ENCODE peak calls at places on chromosomes 4 and X, in nine cellular contexts. One of them, this sample, is unnamed.

GRCh38 chr4:88737304-88738015 is 39.8 kb upstream of the NAP1L5 start:
- ATAC-seq in A549: no peak
- ATAC-seq in activated naive CD8-positive, alpha-beta T cell treated with anti-CD3 and anti-CD28 coated beads, Interleukin-2, amount 10 ng/mL, durations not matched to agents 7 days and 5 days: peak; percentile 75
- ATAC-seq in PC-3: no peak
- ATAC-seq in K562: no peak
- ATAC-seq in upper lobe of right lung: peak; percentile 78
- ATAC-seq in lower lobe of right lung: peak; percentile 80
- ATAC-seq in WTC11: peak; percentile 21
- ATAC-seq in memory B cell: peak; percentile 85
- ATAC-seq in this sample: no peak

GRCh38 chrX:1536712-1537030 is 314 bp downstream of the P2RY8 start:
- ATAC-seq in A549: peak; percentile 45
- ATAC-seq in activated naive CD8-positive, alpha-beta T cell treated with anti-CD3 and anti-CD28 coated beads, Interleukin-2, amount 10 ng/mL, durations not matched to agents 7 days and 5 days: peak; percentile 4
- ATAC-seq in PC-3: no peak
- ATAC-seq in K562: no peak
- ATAC-seq in upper lobe of right lung: peak; percentile 14
- ATAC-seq in lower lobe of right lung: peak; percentile 22
- ATAC-seq in WTC11: no peak
- ATAC-seq in memory B cell: peak; percentile 9
- ATAC-seq in this sample: peak; percentile 23

GRCh38 chr4:77817304-77818076 is 1.7 kb downstream of the CNOT6L start:
- ATAC-seq in A549: peak; percentile 3
- ATAC-seq in activated naive CD8-positive, alpha-beta T cell treated with anti-CD3 and anti-CD28 coated beads, Interleukin-2, amount 10 ng/mL, durations not matched to agents 7 days and 5 days: no peak
- ATAC-seq in PC-3: no peak
- ATAC-seq in K562: peak; percentile 1
- ATAC-seq in upper lobe of right lung: no peak
- ATAC-seq in lower lobe of right lung: no peak
- ATAC-seq in WTC11: no peak
- ATAC-seq in memory B cell: no peak
- ATAC-seq in this sample: no peak

GRCh38 chrX:154398668-154399526 is 720 bp downstream of the RPL10 start:
- ATAC-seq in A549: peak; percentile 10
- ATAC-seq in activated naive CD8-positive, alpha-beta T cell treated with anti-CD3 and anti-CD28 coated beads, Interleukin-2, amount 10 ng/mL, durations not matched to agents 7 days and 5 days: peak; percentile 31
- ATAC-seq in PC-3: peak; percentile 9
- ATAC-seq in K562: peak; percentile 27
- ATAC-seq in upper lobe of right lung: peak; percentile 70
- ATAC-seq in lower lobe of right lung: peak; percentile 73
- ATAC-seq in WTC11: no peak
- ATAC-seq in memory B cell: peak; percentile 39
- ATAC-seq in this sample: peak; percentile 58

GRCh38 chr4:41307633-41308032 is 50.9 kb downstream of the UCHL1 start:
- ATAC-seq in A549: no peak
- ATAC-seq in activated naive CD8-positive, alpha-beta T cell treated with anti-CD3 and anti-CD28 coated beads, Interleukin-2, amount 10 ng/mL, durations not matched to agents 7 days and 5 days: no peak
- ATAC-seq in PC-3: no peak
- ATAC-seq in K562: no peak
- ATAC-seq in upper lobe of right lung: peak; percentile 56
- ATAC-seq in lower lobe of right lung: no peak
- ATAC-seq in WTC11: no peak
- ATAC-seq in memory B cell: no peak
- ATAC-seq in this sample: peak; percentile 86

GRCh38 chr4:6446130-6446482 is 26.3 kb downstream of the PPP2R2C start:
- ATAC-seq in A549: no peak
- ATAC-seq in activated naive CD8-positive, alpha-beta T cell treated with anti-CD3 and anti-CD28 coated beads, Interleukin-2, amount 10 ng/mL, durations not matched to agents 7 days and 5 days: no peak
- ATAC-seq in PC-3: no peak
- ATAC-seq in K562: no peak
- ATAC-seq in upper lobe of right lung: no peak
- ATAC-seq in lower lobe of right lung: no peak
- ATAC-seq in WTC11: no peak
- ATAC-seq in memory B cell: no peak
- ATAC-seq in this sample: no peak

GRCh38 chrX:109841257-109841656 is 108.2 kb upstream of the ACSL4 start:
- ATAC-seq in A549: no peak
- ATAC-seq in activated naive CD8-positive, alpha-beta T cell treated with anti-CD3 and anti-CD28 coated beads, Interleukin-2, amount 10 ng/mL, durations not matched to agents 7 days and 5 days: no peak
- ATAC-seq in PC-3: no peak
- ATAC-seq in K562: no peak
- ATAC-seq in upper lobe of right lung: no peak
- ATAC-seq in lower lobe of right lung: no peak
- ATAC-seq in WTC11: no peak
- ATAC-seq in memory B cell: no peak
- ATAC-seq in this sample: no peak

GRCh38 chr4:157700898-157701694 is 471.7 kb downstream of the GASK1B start:
- ATAC-seq in A549: no peak
- ATAC-seq in activated naive CD8-positive, alpha-beta T cell treated with anti-CD3 and anti-CD28 coated beads, Interleukin-2, amount 10 ng/mL, durations not matched to agents 7 days and 5 days: no peak
- ATAC-seq in PC-3: no peak
- ATAC-seq in K562: no peak
- ATAC-seq in upper lobe of right lung: no peak
- ATAC-seq in lower lobe of right lung: no peak
- ATAC-seq in WTC11: no peak
- ATAC-seq in memory B cell: no peak
- ATAC-seq in this sample: no peak

GRCh38 chrX:69565247-69565815 is 50.6 kb upstream of the EDA start:
- ATAC-seq in A549: no peak
- ATAC-seq in activated naive CD8-positive, alpha-beta T cell treated with anti-CD3 and anti-CD28 coated beads, Interleukin-2, amount 10 ng/mL, durations not matched to agents 7 days and 5 days: no peak
- ATAC-seq in PC-3: no peak
- ATAC-seq in K562: no peak
- ATAC-seq in upper lobe of right lung: no peak
- ATAC-seq in lower lobe of right lung: no peak
- ATAC-seq in WTC11: no peak
- ATAC-seq in memory B cell: no peak
- ATAC-seq in this sample: peak; percentile 94

GRCh38 chr4:87492617-87493016 is 36.6 kb downstream of the SPARCL1 start:
- ATAC-seq in A549: no peak
- ATAC-seq in activated naive CD8-positive, alpha-beta T cell treated with anti-CD3 and anti-CD28 coated beads, Interleukin-2, amount 10 ng/mL, durations not matched to agents 7 days and 5 days: no peak
- ATAC-seq in PC-3: no peak
- ATAC-seq in K562: no peak
- ATAC-seq in upper lobe of right lung: no peak
- ATAC-seq in lower lobe of right lung: no peak
- ATAC-seq in WTC11: no peak
- ATAC-seq in memory B cell: no peak
- ATAC-seq in this sample: no peak

GRCh38 chr4:4383085-4383484 is 3.8 kb upstream of the NSG1 start:
- ATAC-seq in A549: no peak
- ATAC-seq in activated naive CD8-positive, alpha-beta T cell treated with anti-CD3 and anti-CD28 coated beads, Interleukin-2, amount 10 ng/mL, durations not matched to agents 7 days and 5 days: no peak
- ATAC-seq in PC-3: no peak
- ATAC-seq in K562: no peak
- ATAC-seq in upper lobe of right lung: no peak
- ATAC-seq in lower lobe of right lung: no peak
- ATAC-seq in WTC11: no peak
- ATAC-seq in memory B cell: no peak
- ATAC-seq in this sample: no peak

GRCh38 chrX:103910371-103910770 is 52.1 kb upstream of the TMSB15B start:
- ATAC-seq in A549: no peak
- ATAC-seq in activated naive CD8-positive, alpha-beta T cell treated with anti-CD3 and anti-CD28 coated beads, Interleukin-2, amount 10 ng/mL, durations not matched to agents 7 days and 5 days: no peak
- ATAC-seq in PC-3: no peak
- ATAC-seq in K562: no peak
- ATAC-seq in upper lobe of right lung: no peak
- ATAC-seq in lower lobe of right lung: no peak
- ATAC-seq in WTC11: no peak
- ATAC-seq in memory B cell: no peak
- ATAC-seq in this sample: no peak

GRCh38 chrX:38651625-38652601 is 90.6 kb downstream of the TSPAN7 start:
- ATAC-seq in A549: no peak
- ATAC-seq in activated naive CD8-positive, alpha-beta T cell treated with anti-CD3 and anti-CD28 coated beads, Interleukin-2, amount 10 ng/mL, durations not matched to agents 7 days and 5 days: no peak
- ATAC-seq in PC-3: no peak
- ATAC-seq in K562: no peak
- ATAC-seq in upper lobe of right lung: no peak
- ATAC-seq in lower lobe of right lung: no peak
- ATAC-seq in WTC11: no peak
- ATAC-seq in memory B cell: no peak
- ATAC-seq in this sample: no peak

GRCh38 chr4:82721819-82722423 is 76.7 kb downstream of the SCD5 start:
- ATAC-seq in A549: peak; percentile 85
- ATAC-seq in activated naive CD8-positive, alpha-beta T cell treated with anti-CD3 and anti-CD28 coated beads, Interleukin-2, amount 10 ng/mL, durations not matched to agents 7 days and 5 days: peak; percentile 76
- ATAC-seq in PC-3: peak; percentile 81
- ATAC-seq in K562: peak; percentile 98
- ATAC-seq in upper lobe of right lung: peak; percentile 89
- ATAC-seq in lower lobe of right lung: peak; percentile 71
- ATAC-seq in WTC11: peak; percentile 53
- ATAC-seq in memory B cell: no peak
- ATAC-seq in this sample: peak; percentile 63

GRCh38 chrX:46642145-46642544 is 68.6 kb downstream of the CHST7 start:
- ATAC-seq in A549: peak; percentile 82
- ATAC-seq in activated naive CD8-positive, alpha-beta T cell treated with anti-CD3 and anti-CD28 coated beads, Interleukin-2, amount 10 ng/mL, durations not matched to agents 7 days and 5 days: peak; percentile 72
- ATAC-seq in PC-3: peak; percentile 61
- ATAC-seq in K562: peak; percentile 62
- ATAC-seq in upper lobe of right lung: peak; percentile 64
- ATAC-seq in lower lobe of right lung: peak; percentile 61
- ATAC-seq in WTC11: peak; percentile 36
- ATAC-seq in memory B cell: peak; percentile 29
- ATAC-seq in this sample: peak; percentile 48

GRCh38 chrX:55210931-55211677 is 9.0 kb upstream of the PAGE5 start:
- ATAC-seq in A549: no peak
- ATAC-seq in activated naive CD8-positive, alpha-beta T cell treated with anti-CD3 and anti-CD28 coated beads, Interleukin-2, amount 10 ng/mL, durations not matched to agents 7 days and 5 days: no peak
- ATAC-seq in PC-3: no peak
- ATAC-seq in K562: no peak
- ATAC-seq in upper lobe of right lung: no peak
- ATAC-seq in lower lobe of right lung: no peak
- ATAC-seq in WTC11: no peak
- ATAC-seq in memory B cell: no peak
- ATAC-seq in this sample: no peak

GRCh38 chr4:88006956-88007303 is 505 bp upstream of the PKD2 start:
- ATAC-seq in A549: no peak
- ATAC-seq in activated naive CD8-positive, alpha-beta T cell treated with anti-CD3 and anti-CD28 coated beads, Interleukin-2, amount 10 ng/mL, durations not matched to agents 7 days and 5 days: no peak
- ATAC-seq in PC-3: no peak
- ATAC-seq in K562: no peak
- ATAC-seq in upper lobe of right lung: no peak
- ATAC-seq in lower lobe of right lung: no peak
- ATAC-seq in WTC11: peak; percentile 11
- ATAC-seq in memory B cell: no peak
- ATAC-seq in this sample: no peak

GRCh38 chrX:39636481-39636880 is 461.3 kb downstream of the BCOR start:
- ATAC-seq in A549: no peak
- ATAC-seq in activated naive CD8-positive, alpha-beta T cell treated with anti-CD3 and anti-CD28 coated beads, Interleukin-2, amount 10 ng/mL, durations not matched to agents 7 days and 5 days: no peak
- ATAC-seq in PC-3: no peak
- ATAC-seq in K562: no peak
- ATAC-seq in upper lobe of right lung: no peak
- ATAC-seq in lower lobe of right lung: no peak
- ATAC-seq in WTC11: no peak
- ATAC-seq in memory B cell: no peak
- ATAC-seq in this sample: no peak

GRCh38 chr4:2787230-2788100 is 5.4 kb upstream of the SH3BP2 start:
- ATAC-seq in A549: peak; percentile 7
- ATAC-seq in activated naive CD8-positive, alpha-beta T cell treated with anti-CD3 and anti-CD28 coated beads, Interleukin-2, amount 10 ng/mL, durations not matched to agents 7 days and 5 days: peak; percentile 65
- ATAC-seq in PC-3: no peak
- ATAC-seq in K562: no peak
- ATAC-seq in upper lobe of right lung: peak; percentile 61
- ATAC-seq in lower lobe of right lung: peak; percentile 50
- ATAC-seq in WTC11: peak; percentile 45
- ATAC-seq in memory B cell: peak; percentile 63
- ATAC-seq in this sample: peak; percentile 28

GRCh38 chrX:3476973-3477372 is 130.5 kb upstream of the MXRA5 start:
- ATAC-seq in A549: no peak
- ATAC-seq in activated naive CD8-positive, alpha-beta T cell treated with anti-CD3 and anti-CD28 coated beads, Interleukin-2, amount 10 ng/mL, durations not matched to agents 7 days and 5 days: no peak
- ATAC-seq in PC-3: no peak
- ATAC-seq in K562: no peak
- ATAC-seq in upper lobe of right lung: no peak
- ATAC-seq in lower lobe of right lung: no peak
- ATAC-seq in WTC11: no peak
- ATAC-seq in memory B cell: no peak
- ATAC-seq in this sample: no peak

GRCh38 chrX:118644378-118644777 is 83.0 kb upstream of the IL13RA1 start:
- ATAC-seq in A549: peak; percentile 99
- ATAC-seq in activated naive CD8-positive, alpha-beta T cell treated with anti-CD3 and anti-CD28 coated beads, Interleukin-2, amount 10 ng/mL, durations not matched to agents 7 days and 5 days: no peak
- ATAC-seq in PC-3: peak; percentile 97
- ATAC-seq in K562: peak; percentile 79
- ATAC-seq in upper lobe of right lung: peak; percentile 60
- ATAC-seq in lower lobe of right lung: peak; percentile 67
- ATAC-seq in WTC11: peak; percentile 36
- ATAC-seq in memory B cell: no peak
- ATAC-seq in this sample: peak; percentile 69

GRCh38 chr4:14177987-14178386 is 550.5 kb upstream of the BOD1L1 start:
- ATAC-seq in A549: no peak
- ATAC-seq in activated naive CD8-positive, alpha-beta T cell treated with anti-CD3 and anti-CD28 coated beads, Interleukin-2, amount 10 ng/mL, durations not matched to agents 7 days and 5 days: peak; percentile 30
- ATAC-seq in PC-3: no peak
- ATAC-seq in K562: no peak
- ATAC-seq in upper lobe of right lung: no peak
- ATAC-seq in lower lobe of right lung: no peak
- ATAC-seq in WTC11: peak; percentile 26
- ATAC-seq in memory B cell: peak; percentile 88
- ATAC-seq in this sample: peak; percentile 53

GRCh38 chrX:15674514-15674898 is 9.9 kb upstream of the CLTRN start:
- ATAC-seq in A549: no peak
- ATAC-seq in activated naive CD8-positive, alpha-beta T cell treated with anti-CD3 and anti-CD28 coated beads, Interleukin-2, amount 10 ng/mL, durations not matched to agents 7 days and 5 days: peak; percentile 76
- ATAC-seq in PC-3: peak; percentile 78
- ATAC-seq in K562: peak; percentile 91
- ATAC-seq in upper lobe of right lung: peak; percentile 89
- ATAC-seq in lower lobe of right lung: peak; percentile 94
- ATAC-seq in WTC11: no peak
- ATAC-seq in memory B cell: peak; percentile 56
- ATAC-seq in this sample: peak; percentile 88

GRCh38 chr4:81084029-81084428 is 53.5 kb downstream of the BMP3 start:
- ATAC-seq in A549: no peak
- ATAC-seq in activated naive CD8-positive, alpha-beta T cell treated with anti-CD3 and anti-CD28 coated beads, Interleukin-2, amount 10 ng/mL, durations not matched to agents 7 days and 5 days: no peak
- ATAC-seq in PC-3: peak; percentile 96
- ATAC-seq in K562: no peak
- ATAC-seq in upper lobe of right lung: peak; percentile 36
- ATAC-seq in lower lobe of right lung: no peak
- ATAC-seq in WTC11: no peak
- ATAC-seq in memory B cell: no peak
- ATAC-seq in this sample: peak; percentile 77

GRCh38 chr4:156238171-156238570 is 284.5 kb upstream of the CTSO start:
- ATAC-seq in A549: no peak
- ATAC-seq in activated naive CD8-positive, alpha-beta T cell treated with anti-CD3 and anti-CD28 coated beads, Interleukin-2, amount 10 ng/mL, durations not matched to agents 7 days and 5 days: no peak
- ATAC-seq in PC-3: no peak
- ATAC-seq in K562: no peak
- ATAC-seq in upper lobe of right lung: no peak
- ATAC-seq in lower lobe of right lung: no peak
- ATAC-seq in WTC11: no peak
- ATAC-seq in memory B cell: no peak
- ATAC-seq in this sample: no peak

GRCh38 chr4:138177278-138177968 is 64.7 kb downstream of the SLC7A11 start:
- ATAC-seq in A549: no peak
- ATAC-seq in activated naive CD8-positive, alpha-beta T cell treated with anti-CD3 and anti-CD28 coated beads, Interleukin-2, amount 10 ng/mL, durations not matched to agents 7 days and 5 days: no peak
- ATAC-seq in PC-3: no peak
- ATAC-seq in K562: no peak
- ATAC-seq in upper lobe of right lung: no peak
- ATAC-seq in lower lobe of right lung: no peak
- ATAC-seq in WTC11: no peak
- ATAC-seq in memory B cell: no peak
- ATAC-seq in this sample: no peak

GRCh38 chr4:13922459-13922858 is 294.9 kb upstream of the BOD1L1 start:
- ATAC-seq in A549: no peak
- ATAC-seq in activated naive CD8-positive, alpha-beta T cell treated with anti-CD3 and anti-CD28 coated beads, Interleukin-2, amount 10 ng/mL, durations not matched to agents 7 days and 5 days: no peak
- ATAC-seq in PC-3: no peak
- ATAC-seq in K562: no peak
- ATAC-seq in upper lobe of right lung: no peak
- ATAC-seq in lower lobe of right lung: no peak
- ATAC-seq in WTC11: no peak
- ATAC-seq in memory B cell: no peak
- ATAC-seq in this sample: no peak

GRCh38 chrX:66625525-66625924 is 13.4 kb downstream of the EDA2R start:
- ATAC-seq in A549: no peak
- ATAC-seq in activated naive CD8-positive, alpha-beta T cell treated with anti-CD3 and anti-CD28 coated beads, Interleukin-2, amount 10 ng/mL, durations not matched to agents 7 days and 5 days: no peak
- ATAC-seq in PC-3: no peak
- ATAC-seq in K562: no peak
- ATAC-seq in upper lobe of right lung: no peak
- ATAC-seq in lower lobe of right lung: no peak
- ATAC-seq in WTC11: no peak
- ATAC-seq in memory B cell: no peak
- ATAC-seq in this sample: no peak

GRCh38 chr4:94342713-94343112 is at the start of gene HPGDS:
- ATAC-seq in A549: no peak
- ATAC-seq in activated naive CD8-positive, alpha-beta T cell treated with anti-CD3 and anti-CD28 coated beads, Interleukin-2, amount 10 ng/mL, durations not matched to agents 7 days and 5 days: no peak
- ATAC-seq in PC-3: no peak
- ATAC-seq in K562: peak; percentile 46
- ATAC-seq in upper lobe of right lung: peak; percentile 62
- ATAC-seq in lower lobe of right lung: no peak
- ATAC-seq in WTC11: no peak
- ATAC-seq in memory B cell: no peak
- ATAC-seq in this sample: no peak

GRCh38 chr4:188053302-188053701 is 56.1 kb downstream of the TRIML2 start:
- ATAC-seq in A549: no peak
- ATAC-seq in activated naive CD8-positive, alpha-beta T cell treated with anti-CD3 and anti-CD28 coated beads, Interleukin-2, amount 10 ng/mL, durations not matched to agents 7 days and 5 days: no peak
- ATAC-seq in PC-3: no peak
- ATAC-seq in K562: no peak
- ATAC-seq in upper lobe of right lung: no peak
- ATAC-seq in lower lobe of right lung: no peak
- ATAC-seq in WTC11: peak; percentile 77
- ATAC-seq in memory B cell: no peak
- ATAC-seq in this sample: no peak

GRCh38 chr4:39450618-39451017 is 8.1 kb downstream of the RPL9 start:
- ATAC-seq in A549: no peak
- ATAC-seq in activated naive CD8-positive, alpha-beta T cell treated with anti-CD3 and anti-CD28 coated beads, Interleukin-2, amount 10 ng/mL, durations not matched to agents 7 days and 5 days: no peak
- ATAC-seq in PC-3: no peak
- ATAC-seq in K562: no peak
- ATAC-seq in upper lobe of right lung: no peak
- ATAC-seq in lower lobe of right lung: no peak
- ATAC-seq in WTC11: no peak
- ATAC-seq in memory B cell: no peak
- ATAC-seq in this sample: no peak

This sample was measured in esophagus mucosa.